ENCODE peak calls at places on chromosomes 16 and 17, in five cellular contexts. H is AG20443; F is A549; Q is hippocampal formation; N is stimulated activated CD4-positive, alpha-beta T cell treated with anti-CD3 and anti-CD28 coated beads, Interleukin-4, amount 100 ng/mL, for 24 hours. T is an unnamed sample.

GRCh38 chr17:78716814-78717393 is 65.2 kb downstream of the CYTH1 start:
- DNase-seq in H (peak), F (peak), Q (peak), N (peak), T (peak)

GRCh38 chr16:4246777-4247476 is 5.0 kb upstream of the SRL start:
- DNase-seq in H (no peak), F (no peak), Q (no peak), N (no peak), T (no peak)

GRCh38 chr17:39527220-39527813 is 66.0 kb downstream of the CDK12 start:
- DNase-seq in H (no peak), F (no peak), Q (peak), N (no peak), T (peak)

GRCh38 chr17:69853533-69854262 is 221.3 kb upstream of the KCNJ16 start:
- DNase-seq in H (peak), F (no peak), Q (no peak), N (no peak), T (peak)

GRCh38 chr17:82095777-82096708 is 2.0 kb downstream of the FASN start:
- DNase-seq in H (no peak), F (no peak), Q (no peak), N (no peak), T (no peak)

GRCh38 chr16:14427371-14427948 is 202.6 kb downstream of the PARN start:
- DNase-seq in H (no peak), F (no peak), Q (peak), N (no peak), T (no peak)

GRCh38 chr17:41645371-41646063 is 21.1 kb upstream of the KRT17 start:
- DNase-seq in H (peak), F (peak), Q (peak), N (no peak), T (peak)

GRCh38 chr17:901964-902363 is 77.6 kb downstream of the NXN start:
- DNase-seq in H (no peak), F (no peak), Q (no peak), N (no peak), T (no peak)

GRCh38 chr16:84115919-84116719 is 623 bp downstream of the MBTPS1 start:
- DNase-seq in H (peak), F (peak), Q (peak), N (peak), T (peak)

GRCh38 chr17:40462343-40463121 is 19.3 kb downstream of the IGFBP4 start:
- DNase-seq in H (no peak), F (no peak), Q (no peak), N (no peak), T (no peak)

GRCh38 chr16:11394593-11394960 is 49.3 kb downstream of the RMI2 start:
- DNase-seq in H (no peak), F (no peak), Q (no peak), N (no peak), T (no peak)